ENCODE peak calls at places on chromosomes 7 and 10, in seven cellular contexts. I is brain microvascular endothelial cell; S is B cell; M is stimulated activated CD4-positive, alpha-beta T cell treated with anti-CD3 and anti-CD28 coated beads, Interleukin-2, amount 100 ng/mL, for 24 hours; D is AG09319; W is glomerular endothelial cell; R is MV-4-11. L is an unnamed sample.

GRCh38 chr7:130160023-130160422 is 45.2 kb downstream of the TMEM209 start:
- DNase-seq in I (no peak), S (no peak), M (no peak), D (no peak), W (no peak), R (no peak), L (no peak)

GRCh38 chr10:30371954-30372353 is 22.9 kb upstream of the MTPAP start:
- DNase-seq in I (no peak), S (no peak), M (no peak), D (no peak), W (no peak), R (no peak), L (no peak)

GRCh38 chr7:116441534-116441933 is 58.0 kb upstream of the CAV2 start:
- DNase-seq in I (no peak), S (no peak), M (no peak), D (no peak), W (no peak), R (no peak), L (peak; percentile 93)

GRCh38 chr10:17199351-17199804 is 2.1 kb downstream of the TRDMT1 start:
- DNase-seq in I (peak; percentile 14), S (no peak), M (no peak), D (peak; percentile 30), W (no peak), R (no peak), L (peak; percentile 47)

GRCh38 chr7:5517057-5517456 is 93.4 kb upstream of the TNRC18 start:
- DNase-seq in I (no peak), S (no peak), M (no peak), D (no peak), W (no peak), R (no peak), L (no peak)

GRCh38 chr7:83014546-83014945 is 148.1 kb downstream of the PCLO start:
- DNase-seq in I (no peak), S (no peak), M (no peak), D (no peak), W (no peak), R (no peak), L (no peak)

GRCh38 chr10:81911328-81911727 is 36.3 kb downstream of the NRG3 start:
- DNase-seq in I (no peak), S (no peak), M (no peak), D (no peak), W (no peak), R (no peak), L (no peak)

GRCh38 chr7:34198089-34198686 is 292.8 kb downstream of the BMPER start:
- DNase-seq in I (no peak), S (no peak), M (no peak), D (no peak), W (no peak), R (no peak), L (no peak)

GRCh38 chr7:23347007-23347681 is 48.0 kb downstream of the MALSU1 start:
- DNase-seq in I (no peak), S (no peak), M (no peak), D (no peak), W (no peak), R (no peak), L (no peak)

GRCh38 chr10:129467346-129468119 is 492 bp downstream of the MGMT start:
- DNase-seq in I (no peak), S (no peak), M (peak; percentile 14), D (no peak), W (no peak), R (peak; percentile 20), L (no peak)

GRCh38 chr7:99137418-99138180 is 6.3 kb downstream of the SMURF1 start:
- DNase-seq in I (peak; percentile 81), S (no peak), M (no peak), D (no peak), W (no peak), R (no peak), L (no peak)

GRCh38 chr7:9874182-9874581 is 1099.5 kb upstream of the PHF14 start:
- DNase-seq in I (no peak), S (no peak), M (no peak), D (no peak), W (no peak), R (no peak), L (no peak)

GRCh38 chr7:88842217-88842616 is 46.7 kb upstream of the TEX47 start:
- DNase-seq in I (no peak), S (no peak), M (no peak), D (no peak), W (no peak), R (no peak), L (no peak)

GRCh38 chr10:131075218-131075770 is 236.2 kb downstream of the TCERG1L start:
- DNase-seq in I (no peak), S (no peak), M (no peak), D (no peak), W (no peak), R (no peak), L (no peak)

GRCh38 chr7:79786187-79786586 is 332.7 kb upstream of the MAGI2 start:
- DNase-seq in I (no peak), S (no peak), M (no peak), D (peak; percentile 53), W (no peak), R (no peak), L (no peak)

GRCh38 chr7:112101083-112101846 is 104.9 kb downstream of the DOCK4 start:
- DNase-seq in I (no peak), S (no peak), M (no peak), D (no peak), W (no peak), R (no peak), L (peak; percentile 7)

GRCh38 chr7:90655566-90655965 is 59.4 kb downstream of the CDK14 start:
- DNase-seq in I (peak; percentile 73), S (no peak), M (no peak), D (no peak), W (peak; percentile 41), R (no peak), L (no peak)

GRCh38 chr10:78350286-78350685 is 316.6 kb downstream of the RPS24 start:
- DNase-seq in I (no peak), S (no peak), M (no peak), D (no peak), W (no peak), R (no peak), L (no peak)

GRCh38 chr10:69655124-69655867 is 25.2 kb downstream of the FAM241B start:
- DNase-seq in I (no peak), S (no peak), M (no peak), D (no peak), W (no peak), R (no peak), L (no peak)

GRCh38 chr7:104900525-104900924 is 113.5 kb upstream of the KMT2E start:
- DNase-seq in I (no peak), S (no peak), M (no peak), D (no peak), W (no peak), R (no peak), L (no peak)

GRCh38 chr7:15214981-15215380 is 312.4 kb upstream of the DGKB start:
- DNase-seq in I (no peak), S (no peak), M (no peak), D (no peak), W (no peak), R (peak; percentile 1), L (no peak)

GRCh38 chr7:13903997-13904396 is 85.5 kb downstream of the ETV1 start:
- DNase-seq in I (no peak), S (no peak), M (no peak), D (peak; percentile 80), W (no peak), R (peak; percentile 59), L (no peak)

GRCh38 chr7:156993021-156993924 is 17.2 kb downstream of the MNX1 start:
- DNase-seq in I (no peak), S (no peak), M (no peak), D (no peak), W (no peak), R (no peak), L (no peak)

GRCh38 chr7:41107938-41108448 is 594.9 kb downstream of the INHBA start:
- DNase-seq in I (peak; percentile 7), S (no peak), M (no peak), D (no peak), W (no peak), R (no peak), L (peak; percentile 12)

GRCh38 chr7:79458796-79459195 is 5.3 kb upstream of the MAGI2 start:
- DNase-seq in I (no peak), S (no peak), M (no peak), D (no peak), W (no peak), R (no peak), L (no peak)

GRCh38 chr10:23496727-23497126 is 57.9 kb downstream of the OTUD1 start:
- DNase-seq in I (no peak), S (no peak), M (no peak), D (no peak), W (no peak), R (no peak), L (no peak)

GRCh38 chr7:90520484-90520883 is 51.0 kb downstream of the PTTG1IP2 start:
- DNase-seq in I (no peak), S (no peak), M (no peak), D (no peak), W (no peak), R (no peak), L (no peak)

GRCh38 chr7:10022957-10023356 is 950.7 kb upstream of the PHF14 start:
- DNase-seq in I (peak; percentile 0), S (no peak), M (no peak), D (no peak), W (no peak), R (no peak), L (peak; percentile 32)

GRCh38 chr10:64219271-64220025 is 698.2 kb downstream of the REEP3 start:
- DNase-seq in I (no peak), S (no peak), M (no peak), D (no peak), W (no peak), R (no peak), L (no peak)

GRCh38 chr7:106022193-106022821 is 59.2 kb downstream of the CDHR3 start:
- DNase-seq in I (no peak), S (no peak), M (peak; percentile 63), D (no peak), W (no peak), R (peak; percentile 64), L (no peak)

GRCh38 chr10:14879055-14879800 is 562 bp downstream of the SUV39H2 start:
- DNase-seq in I (no peak), S (peak; percentile 63), M (peak; percentile 57), D (no peak), W (no peak), R (no peak), L (no peak)

GRCh38 chr10:26438534-26439269 is 561 bp downstream of the APBB1IP start:
- DNase-seq in I (no peak), S (peak; percentile 63), M (peak; percentile 79), D (no peak), W (no peak), R (peak; percentile 63), L (no peak)

GRCh38 chr10:48453451-48454301 is 147.2 kb downstream of the MAPK8 start:
- DNase-seq in I (no peak), S (no peak), M (no peak), D (no peak), W (no peak), R (no peak), L (no peak)

GRCh38 chr10:100186253-100186780 is 488 bp upstream of the ERLIN1 start:
- DNase-seq in I (no peak), S (peak; percentile 14), M (peak; percentile 43), D (no peak), W (peak; percentile 12), R (peak; percentile 44), L (no peak)

GRCh38 chr10:71663311-71663710 is 56.3 kb downstream of the C10orf105 start:
- DNase-seq in I (no peak), S (no peak), M (no peak), D (no peak), W (no peak), R (no peak), L (no peak)

GRCh38 chr7:1940402-1940786 is 270.3 kb downstream of the ELFN1 start:
- DNase-seq in I (peak; percentile 64), S (peak; percentile 96), M (peak; percentile 88), D (no peak), W (no peak), R (peak; percentile 90), L (no peak)

L was measured in dermis microvascular lymphatic vessel endothelial cell.